ENCODE peak calls at places on chromosomes 16 and 17, in ten cellular contexts. Q is fibroblast of lung; E is CD4-positive, alpha-beta memory T cell; K is adrenal gland; I is A549; T is HFF-Myc; C is astrocyte; Y is fibroblast of the aortic adventitia; R is MM.1S; S is gastrocnemius medialis. P is an unnamed sample.
A peak's percentile ranks its signal among the peaks of the same experiment; 100 is the strongest.

GRCh38 chr16:86387461-86388440 is 122.6 kb upstream of the FOXF1 start:
- DNase-seq in Q (peak; percentile 100), E (no peak), K (no peak), I (peak; percentile 20), T (peak; percentile 95), C (peak; percentile 100), Y (peak; percentile 97), R (no peak), S (no peak), P (no peak)

GRCh38 chr17:67162771-67163170 is 82.2 kb downstream of the HELZ start:
- DNase-seq in Q (no peak), E (no peak), K (no peak), I (no peak), T (no peak), C (no peak), Y (no peak), R (no peak), S (no peak), P (no peak)

GRCh38 chr16:10121496-10121895 is 60.7 kb downstream of the GRIN2A start:
- DNase-seq in Q (peak; percentile 95), E (no peak), K (no peak), I (no peak), T (no peak), C (peak; percentile 95), Y (peak; percentile 78), R (no peak), S (no peak), P (no peak)

GRCh38 chr16:64339052-64339770 is 782.7 kb downstream of the CDH11 start:
- DNase-seq in Q (peak; percentile 84), E (no peak), K (no peak), I (no peak), T (peak; percentile 62), C (peak; percentile 78), Y (peak; percentile 84), R (no peak), S (no peak), P (no peak)

GRCh38 chr17:40622509-40622928 is 25.1 kb downstream of the SMARCE1 start:
- DNase-seq in Q (no peak), E (peak; percentile 34), K (no peak), I (no peak), T (no peak), C (no peak), Y (no peak), R (no peak), S (no peak), P (no peak)

GRCh38 chr16:88064011-88064888 is 113.0 kb downstream of the BANP start:
- DNase-seq in Q (no peak), E (no peak), K (no peak), I (no peak), T (no peak), C (no peak), Y (no peak), R (no peak), S (no peak), P (no peak)

GRCh38 chr16:48904333-48904732 is 294.4 kb upstream of the N4BP1 start:
- DNase-seq in Q (no peak), E (no peak), K (no peak), I (no peak), T (no peak), C (no peak), Y (no peak), R (no peak), S (no peak), P (no peak)

GRCh38 chr17:68794636-68795503 is 160.3 kb downstream of the ABCA8 start:
- DNase-seq in Q (peak; percentile 24), E (no peak), K (peak; percentile 54), I (no peak), T (peak; percentile 46), C (peak; percentile 16), Y (peak; percentile 87), R (peak; percentile 40), S (no peak), P (no peak)

GRCh38 chr17:80504671-80505413 is 28.4 kb upstream of the NPTX1 start:
- DNase-seq in Q (peak; percentile 86), E (no peak), K (no peak), I (peak; percentile 67), T (no peak), C (peak; percentile 82), Y (peak; percentile 57), R (no peak), S (no peak), P (no peak)

DNA sequence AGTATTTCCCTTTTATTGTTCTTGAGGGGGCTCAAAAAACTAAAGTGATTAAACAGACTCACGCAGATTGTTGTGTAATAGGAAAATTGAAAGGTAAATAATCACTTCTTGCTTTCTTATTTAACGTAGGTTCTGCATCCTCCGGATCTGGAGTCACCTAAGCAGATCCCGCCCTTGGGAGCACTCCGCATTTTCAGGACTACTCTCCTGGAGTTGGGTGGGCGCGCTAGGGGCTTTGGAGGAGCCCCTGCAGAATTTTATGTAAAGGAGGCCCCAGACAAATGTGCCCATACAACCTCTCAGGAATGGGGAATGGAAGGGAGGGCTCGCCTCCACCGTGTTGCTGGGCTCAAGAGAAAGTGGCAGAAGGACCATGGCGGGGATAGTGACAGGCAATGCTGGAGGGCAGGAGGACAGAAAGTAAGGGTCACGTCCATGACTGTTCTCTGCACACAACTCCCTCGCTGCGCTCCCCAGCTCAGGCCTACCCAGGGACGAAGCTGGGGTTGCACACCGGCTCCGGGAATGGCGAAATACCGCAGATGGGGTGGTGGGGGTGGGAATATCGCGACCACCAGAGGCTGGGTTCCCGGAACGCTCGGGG is 8.3 kb downstream of the MT2A start:
- DNase-seq in Q (no peak), E (no peak), K (no peak), I (no peak), T (no peak), C (no peak), Y (no peak), R (no peak), S (no peak), P (no peak)
- H3K4me3 ChIP-seq in Q (no peak overlapping the region), E (peak overlapping the region; percentile 22), K (no peak overlapping the region), I (no peak overlapping the region), T (peak overlapping the region; percentile 45), C (peak overlapping the region; percentile 66), Y (peak overlapping the region; percentile 48), R (no peak overlapping the region), S (peak overlapping the region; percentile 54), P (peak overlapping the region; percentile 25)

GRCh38 chr16:396199-396598 is 800 bp upstream of the NME4 start:
- DNase-seq in Q (no peak), E (no peak), K (no peak), I (no peak), T (no peak), C (no peak), Y (no peak), R (no peak), S (no peak), P (no peak)
- H3K4me3 ChIP-seq in Q (peak overlapping the region; percentile 53), E (no peak overlapping the region), K (no peak overlapping the region), I (peak overlapping the region; percentile 80), T (peak overlapping the region; percentile 48), C (peak overlapping the region; percentile 56), Y (peak overlapping the region; percentile 66), R (peak overlapping the region; percentile 67), S (peak overlapping the region; percentile 58), P (no peak overlapping the region)

DNA sequence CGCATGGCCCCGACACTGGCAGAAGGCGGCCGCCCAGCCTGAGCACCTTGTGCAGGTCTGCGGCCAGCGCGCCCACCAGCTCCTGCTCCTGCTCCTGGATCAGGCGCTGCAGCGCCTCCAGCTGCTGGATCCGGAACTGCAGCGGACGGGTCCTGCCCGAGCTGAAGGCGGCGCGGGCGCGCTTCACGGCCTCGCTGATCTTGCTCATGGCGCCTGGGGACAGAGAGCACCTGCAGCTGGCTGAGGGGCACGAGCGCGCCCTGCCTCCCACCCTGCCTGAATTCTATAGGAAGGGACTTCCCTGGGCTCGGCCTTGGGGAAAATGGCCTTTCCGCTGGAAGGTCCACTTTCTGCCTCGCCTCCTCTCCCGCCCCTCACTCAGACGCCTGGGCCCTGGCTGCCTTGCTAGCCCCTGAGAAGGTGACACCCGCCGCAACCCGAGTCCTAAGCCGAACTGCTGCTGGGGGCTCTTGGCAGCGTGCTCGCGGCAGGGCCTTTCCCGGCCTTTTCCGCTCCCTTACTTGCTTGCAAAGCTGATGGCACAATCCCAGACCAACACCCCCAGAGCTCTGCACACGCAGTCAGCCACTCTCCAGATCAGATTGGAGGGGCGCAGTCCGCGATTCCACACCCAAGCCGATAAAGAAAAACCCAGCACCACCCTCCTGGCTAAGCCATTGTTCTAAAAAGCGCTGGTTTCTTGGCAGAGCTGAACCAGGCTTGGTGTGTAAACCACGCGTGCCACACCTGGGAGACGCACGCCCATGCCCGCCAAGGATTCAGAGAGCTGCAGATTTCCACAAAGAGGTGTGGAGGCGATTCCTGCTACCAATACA is 3.0 kb downstream of the ALDH3A1 start:
- DNase-seq in Q (peak; percentile 60), E (peak; percentile 78), K (peak; percentile 90), I (peak; percentile 75), T (no peak), C (peak; percentile 23), Y (peak; percentile 65), R (peak; percentile 67), S (peak; percentile 71), P (peak; percentile 93)
- H3K4me3 ChIP-seq in Q (no peak overlapping the region), E (no peak overlapping the region), K (no peak overlapping the region), I (peak overlapping the region; percentile 53), T (no peak overlapping the region), C (peak overlapping the region; percentile 10), Y (peak overlapping the region; percentile 46), R (peak overlapping the region; percentile 43), S (peak overlapping the region; percentile 56), P (peak overlapping the region; percentile 40)

GRCh38 chr16:68835970-68836369 is 7.4 kb upstream of the TANGO6 start:
- DNase-seq in Q (no peak), E (no peak), K (no peak), I (no peak), T (no peak), C (no peak), Y (no peak), R (no peak), S (no peak), P (no peak)

GRCh38 chr16:68833251-68833650 is 10.1 kb upstream of the TANGO6 start:
- DNase-seq in Q (no peak), E (no peak), K (no peak), I (no peak), T (no peak), C (no peak), Y (no peak), R (no peak), S (no peak), P (peak; percentile 43)

GRCh38 chr16:68839831-68840230 is 3.5 kb upstream of the TANGO6 start:
- DNase-seq in Q (no peak), E (no peak), K (no peak), I (no peak), T (no peak), C (no peak), Y (peak; percentile 45), R (no peak), S (no peak), P (no peak)

GRCh38 chr16:68834550-68834949 is 8.8 kb upstream of the TANGO6 start:
- DNase-seq in Q (no peak), E (no peak), K (no peak), I (no peak), T (no peak), C (no peak), Y (no peak), R (no peak), S (no peak), P (no peak)
- H3K4me3 ChIP-seq in Q (no peak overlapping the region), E (no peak overlapping the region), K (no peak overlapping the region), I (no peak overlapping the region), T (no peak overlapping the region), C (no peak overlapping the region), Y (no peak overlapping the region), R (no peak overlapping the region), S (no peak overlapping the region), P (no peak overlapping the region)

GRCh38 chr17:77419095-77419494 is 278.3 kb downstream of the SEC14L1 start:
- DNase-seq in Q (no peak), E (no peak), K (no peak), I (no peak), T (no peak), C (no peak), Y (no peak), R (no peak), S (no peak), P (no peak)
- H3K4me3 ChIP-seq in Q (no peak overlapping the region), E (no peak overlapping the region), K (no peak overlapping the region), I (no peak overlapping the region), T (no peak overlapping the region), C (no peak overlapping the region), Y (no peak overlapping the region), R (no peak overlapping the region), S (no peak overlapping the region), P (no peak overlapping the region)

P was measured in right atrium auricular region.